ENCODE peak calls at places on chromosomes 13 and 19, in five cellular contexts. Z, B, R, J and U are unnamed samples.

GRCh38 chr13:57073983-57074382 is 66.7 kb upstream of the PRR20A start:
- DNase-seq in R (no peak), J (no peak), Z (no peak), B (no peak), U (no peak)

GRCh38 chr19:19258589-19259338 is 14.3 kb downstream of the TM6SF2 start:
- DNase-seq in B (no peak), J (no peak), R (no peak), Z (peak), U (no peak)

GRCh38 chr19:7482584-7483439 is 6.0 kb downstream of the PEX11G start:
- DNase-seq in B (no peak), J (no peak), Z (peak), R (no peak), U (no peak)

GRCh38 chr13:44231786-44232516 is 141.7 kb upstream of the SERP2 start:
- DNase-seq in Z (no peak), R (peak), B (peak), J (peak), U (no peak)

GRCh38 chr13:37058801-37059135 is 720 bp downstream of the SUPT20H start:
- DNase-seq in Z (no peak), B (peak), R (no peak), J (no peak), U (peak)

GRCh38 chr13:52652980-52653303 is 306 bp downstream of the SUGT1 start:
- DNase-seq in R (no peak), J (peak), Z (no peak), B (no peak), U (no peak)

GRCh38 chr13:110030394-110030928 is 244.1 kb upstream of the IRS2 start:
- DNase-seq in R (no peak), J (no peak), Z (no peak), B (no peak), U (no peak)

GRCh38 chr13:67075239-67075638 is 154.9 kb downstream of the PCDH9 start:
- DNase-seq in Z (no peak), B (no peak), R (no peak), J (no peak), U (no peak)

GRCh38 chr13:40340368-40341085 is 325.9 kb downstream of the FOXO1 start:
- DNase-seq in J (no peak), B (no peak), Z (no peak), R (no peak), U (no peak)

GRCh38 chr19:49434907-49435577 is 6.3 kb downstream of the SLC17A7 start:
- DNase-seq in J (no peak), B (no peak), Z (no peak), R (no peak), U (no peak)

GRCh38 chr19:39411006-39411831 is 1.2 kb upstream of the PLEKHG2 start:
- DNase-seq in B (no peak), J (no peak), Z (peak), R (peak), U (no peak)

GRCh38 chr13:109255457-109255856 is 530.9 kb downstream of the IRS2 start:
- DNase-seq in R (no peak), B (no peak), J (no peak), Z (no peak), U (no peak)

GRCh38 chr13:108769213-108770070 is 140.0 kb downstream of the MYO16 start:
- DNase-seq in R (no peak), B (no peak), Z (no peak), J (no peak), U (no peak)

GRCh38 chr19:47152632-47153031 is 22.0 kb downstream of the SAE1 start:
- DNase-seq in J (no peak), R (no peak), Z (no peak), B (no peak), U (no peak)

GRCh38 chr19:5153601-5154128 is 184.8 kb downstream of the KDM4B start:
- DNase-seq in Z (peak), R (no peak), B (no peak), J (no peak), U (no peak)

GRCh38 chr13:96780105-96780504 is 214.2 kb downstream of the OXGR1 start:
- DNase-seq in R (no peak), B (no peak), Z (no peak), J (no peak), U (no peak)

GRCh38 chr19:35342430-35342829 is 5.3 kb upstream of the FFAR1 start:
- DNase-seq in B (no peak), J (no peak), R (no peak), Z (peak), U (peak)

GRCh38 chr13:29503041-29503837 is 92.2 kb downstream of the SLC7A1 start:
- DNase-seq in Z (no peak), J (no peak), R (no peak), B (no peak), U (no peak)

GRCh38 chr13:109730832-109731335 is 55.5 kb downstream of the IRS2 start:
- DNase-seq in J (no peak), R (no peak), Z (no peak), B (no peak), U (no peak)

GRCh38 chr13:74005320-74006154 is 128.7 kb downstream of the KLF12 start:
- DNase-seq in R (no peak), Z (no peak), J (no peak), B (no peak), U (no peak)

GRCh38 chr13:98916403-98916802 is 61.5 kb downstream of the DOCK9 start:
- DNase-seq in R (no peak), J (no peak), Z (no peak), B (no peak), U (no peak)

GRCh38 chr19:3238066-3238561 is 13.7 kb downstream of the CELF5 start:
- DNase-seq in Z (no peak), J (no peak), B (no peak), R (no peak), U (no peak)

GRCh38 chr13:73810647-73811046 is 323.6 kb downstream of the KLF12 start:
- DNase-seq in Z (no peak), J (no peak), R (no peak), B (no peak), U (no peak)

GRCh38 chr13:76339649-76340048 is 546.6 kb downstream of the KCTD12 start:
- DNase-seq in R (no peak), Z (no peak), B (no peak), J (no peak), U (no peak)

GRCh38 chr13:64684685-64685431 is 2545.3 kb downstream of the PCDH9 start:
- DNase-seq in R (no peak), J (no peak), B (no peak), Z (no peak), U (no peak)

GRCh38 chr13:77861716-77862115 is 56.9 kb downstream of the EDNRB start:
- DNase-seq in B (no peak), R (no peak), Z (no peak), J (no peak), U (no peak)

GRCh38 chr19:22784051-22784450 is at the start of gene ZNF99:
- DNase-seq in R (peak), J (no peak), Z (peak), B (no peak), U (peak)

GRCh38 chr13:51317262-51317661 is 22.2 kb upstream of the SERPINE3 start:
- DNase-seq in Z (no peak), B (no peak), R (no peak), J (no peak), U (no peak)

GRCh38 chr19:49092686-49093085 is 7.4 kb downstream of the SNRNP70 start:
- DNase-seq in J (no peak), B (no peak), R (no peak), Z (no peak), U (no peak)

GRCh38 chr13:95300625-95301134 is 571 bp downstream of the ABCC4 start:
- DNase-seq in J (peak), R (no peak), B (no peak), Z (peak), U (peak)

GRCh38 chr13:113366031-113366588 is 2.2 kb upstream of the GRTP1 start:
- DNase-seq in B (no peak), J (peak), R (no peak), Z (no peak), U (peak)